ENCODE peak calls at places on chromosomes 12 and 14, in six cellular contexts. D, L, Y, U, G and N are unnamed samples.

GRCh38 chr14:71824816-71825215 is 107.4 kb upstream of the RGS6 start:
- DNase-seq in L (no peak), D (no peak), G (no peak), U (no peak), Y (no peak), N (no peak)

GRCh38 chr12:57216014-57216891 is at the start of gene NXPH4:
- DNase-seq in U (peak; percentile 50), Y (peak; percentile 47), D (no peak), G (no peak), L (no peak), N (no peak)

GRCh38 chr12:104166465-104166864 is 28.5 kb upstream of the NFYB start:
- DNase-seq in L (no peak), U (no peak), D (no peak), G (peak; percentile 60), Y (no peak), N (no peak)

GRCh38 chr12:125072496-125072895 is 7.3 kb downstream of the AACS start:
- DNase-seq in U (no peak), L (no peak), Y (no peak), D (no peak), G (no peak), N (no peak)

GRCh38 chr14:21536395-21537087 is 10.4 kb upstream of the SALL2 start:
- DNase-seq in U (no peak), D (no peak), G (no peak), L (no peak), Y (no peak), N (no peak)

GRCh38 chr14:34711169-34711568 is 3.2 kb downstream of the CFL2 start:
- DNase-seq in L (peak; percentile 26), Y (no peak), U (no peak), D (no peak), G (peak; percentile 94), N (peak; percentile 53)

GRCh38 chr12:63457857-63458256 is 210.4 kb downstream of the DPY19L2 start:
- DNase-seq in U (no peak), G (no peak), L (no peak), D (no peak), Y (no peak), N (no peak)

GRCh38 chr12:5480218-5480952 is 48.5 kb downstream of the NTF3 start:
- DNase-seq in U (no peak), L (no peak), D (no peak), G (peak; percentile 59), Y (no peak), N (no peak)

GRCh38 chr12:93135286-93136239 is 206.5 kb upstream of the EEA1 start:
- DNase-seq in D (no peak), L (no peak), Y (no peak), G (peak; percentile 57), U (no peak), N (no peak)

GRCh38 chr14:103057372-103058208 is at the start of gene CDC42BPB:
- DNase-seq in L (peak; percentile 84), U (peak; percentile 88), G (peak; percentile 90), Y (peak; percentile 92), D (peak; percentile 91), N (peak; percentile 79)

GRCh38 chr12:66851134-66851533 is 172.3 kb upstream of the GRIP1 start:
- DNase-seq in G (no peak), Y (no peak), U (no peak), L (no peak), D (no peak), N (no peak)

GRCh38 chr14:37232907-37233481 is 35.3 kb downstream of the MIPOL1 start:
- DNase-seq in L (no peak), D (no peak), U (no peak), G (peak; percentile 69), Y (no peak), N (no peak)

GRCh38 chr12:39122562-39123204 is 217.3 kb upstream of the CPNE8 start:
- DNase-seq in U (no peak), Y (no peak), D (no peak), L (no peak), G (no peak), N (no peak)

GRCh38 chr14:55129086-55129427 is at the start of gene LGALS3:
- DNase-seq in Y (peak; percentile 87), G (peak; percentile 51), D (peak; percentile 56), U (peak; percentile 75), L (peak; percentile 80), N (peak; percentile 36)

GRCh38 chr14:58465425-58465824 is 37.9 kb downstream of the KIAA0586 start:
- DNase-seq in G (peak; percentile 70), L (no peak), Y (no peak), D (no peak), U (no peak), N (no peak)

GRCh38 chr12:56521590-56522371 is at the start of gene RBMS2:
- DNase-seq in U (peak; percentile 75), L (peak; percentile 94), Y (peak; percentile 71), G (peak; percentile 94), D (peak; percentile 90), N (peak; percentile 55)

GRCh38 chr14:45610303-45610702 is 357.3 kb upstream of the MIS18BP1 start:
- DNase-seq in G (no peak), U (no peak), Y (no peak), D (no peak), L (no peak), N (no peak)

GRCh38 chr12:10098762-10099161 is at the start of gene CLEC1A:
- DNase-seq in D (no peak), L (peak; percentile 63), Y (no peak), G (no peak), U (no peak), N (no peak)

GRCh38 chr14:22052795-22053194 is 379.2 kb upstream of the OR4E1 start:
- DNase-seq in D (no peak), Y (no peak), L (no peak), G (no peak), U (no peak), N (no peak)

GRCh38 chr14:76926521-76927251 is 100.5 kb downstream of the LRRC74A start:
- DNase-seq in U (no peak), G (peak; percentile 58), Y (no peak), L (peak; percentile 76), D (peak; percentile 62), N (no peak)

GRCh38 chr14:22478670-22479069 is 110.4 kb downstream of the DAD1 start:
- DNase-seq in L (peak; percentile 63), Y (no peak), G (no peak), U (no peak), D (no peak), N (no peak)

GRCh38 chr12:26120561-26121274 is 4.1 kb downstream of the BHLHE41 start:
- DNase-seq in U (no peak), Y (no peak), D (no peak), G (no peak), L (no peak), N (no peak)

GRCh38 chr12:101939856-101940265 is 62.5 kb downstream of the DRAM1 start:
- DNase-seq in L (peak; percentile 83), U (peak; percentile 45), Y (peak; percentile 60), D (peak; percentile 44), G (peak; percentile 83), N (peak; percentile 43)

GRCh38 chr12:14995583-14996425 is 23.0 kb downstream of the PDE6H start:
- DNase-seq in Y (no peak), L (no peak), U (no peak), G (peak; percentile 79), D (no peak), N (no peak)

GRCh38 chr14:90760591-90761316 is 55.5 kb downstream of the TTC7B start:
- DNase-seq in U (no peak), L (no peak), D (no peak), G (peak; percentile 33), Y (no peak), N (no peak)

GRCh38 chr12:6613776-6614512 is 6.8 kb upstream of the CHD4 start:
- DNase-seq in G (peak; percentile 99), L (peak; percentile 96), Y (peak; percentile 90), D (peak; percentile 98), U (peak; percentile 87), N (peak; percentile 70)

GRCh38 chr12:15875863-15876262 is 6.3 kb upstream of the STRAP start:
- DNase-seq in U (no peak), Y (no peak), G (no peak), L (no peak), D (no peak), N (no peak)

GRCh38 chr14:99650189-99650588 is 5.3 kb downstream of the HHIPL1 start:
- DNase-seq in U (no peak), D (no peak), L (no peak), G (no peak), Y (no peak), N (no peak)

GRCh38 chr14:103105580-103106168 is 11.1 kb downstream of the EXOC3L4 start:
- DNase-seq in L (no peak), D (no peak), Y (no peak), U (no peak), G (no peak), N (no peak)

DNA sequence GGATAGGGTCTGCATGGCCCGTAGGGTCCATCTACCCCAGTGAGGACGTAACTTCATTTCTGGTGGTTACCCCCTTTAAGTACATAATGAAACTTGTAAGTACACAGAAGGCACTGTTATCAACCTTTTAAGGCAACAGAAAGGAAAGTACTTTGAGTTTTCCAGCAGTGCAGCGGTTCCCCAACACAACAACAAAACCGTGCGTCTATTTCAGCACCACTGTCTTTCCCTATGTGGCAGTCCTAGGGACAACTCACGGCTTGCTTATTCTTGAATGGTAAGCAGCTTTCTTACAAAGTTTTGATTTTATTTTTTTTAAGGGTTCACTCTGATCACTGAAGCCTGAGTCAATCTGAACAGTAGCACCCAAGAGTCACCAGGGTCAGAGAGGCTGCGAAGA is 46.3 kb downstream of the FOXN3 start:
- DNase-seq in D (no peak), L (no peak), G (no peak), Y (no peak), U (no peak), N (no peak)
- TF ChIP-seq CTCF in D (no peak), L (no peak), G (no peak), Y (no peak), U (no peak), N (no peak)

GRCh38 chr14:95157195-95157986 is at the start of gene DICER1:
- DNase-seq in Y (peak; percentile 99), D (peak; percentile 97), U (peak; percentile 99), L (peak; percentile 97), G (peak; percentile 89), N (peak; percentile 96)
- TF ChIP-seq POLR2A in Y (no peak), D (peak; percentile 60), U (peak; percentile 81), L (peak; percentile 66), G (peak; percentile 50), N (peak; percentile 77)

GRCh38 chr12:53077030-53077429 is 2.2 kb downstream of the SPRYD3 start:
- DNase-seq in Y (no peak), G (no peak), U (peak; percentile 50), D (no peak), L (peak; percentile 11), N (no peak)

GRCh38 chr12:53082637-53083036 is 3.4 kb upstream of the SPRYD3 start:
- DNase-seq in D (no peak), G (no peak), U (no peak), L (no peak), Y (no peak), N (no peak)

GRCh38 chr12:53078425-53079225 is 565 bp downstream of the SPRYD3 start:
- DNase-seq in Y (peak; percentile 49), G (peak; percentile 29), D (no peak), U (peak; percentile 61), L (no peak), N (no peak)

GRCh38 chr12:53076461-53076860 is 2.7 kb downstream of the SPRYD3 start:
- DNase-seq in U (no peak), G (no peak), L (peak; percentile 13), Y (no peak), D (no peak), N (no peak)

GRCh38 chr12:53079226-53080117 is at the start of gene SPRYD3:
- DNase-seq in Y (peak; percentile 97), G (peak; percentile 96), L (peak; percentile 97), U (peak; percentile 97), D (peak; percentile 97), N (peak; percentile 98)
- TF ChIP-seq CTCF in Y (no peak), G (no peak), L (no peak), U (peak; percentile 6), D (no peak), N (no peak)

GRCh38 chr12:21819236-21819635 is 44.7 kb upstream of the KCNJ8 start:
- DNase-seq in L (no peak), G (peak; percentile 63), D (no peak), Y (no peak), U (no peak), N (no peak)
- TF ChIP-seq POLR2A in L (no peak), G (no peak), D (no peak), Y (no peak), U (no peak), N (no peak)